ENCODE peak calls at places on chromosomes 16 and 17, in ten cellular contexts. X, C, U, J, D, L, O, W, M and P are unnamed samples.

GRCh38 chr16:68353366-68353765 is 42.5 kb downstream of the PRMT7 start:
- DNase-seq in L (no peak), W (no peak), D (no peak), M (no peak), X (no peak), O (no peak), U (no peak), J (no peak), C (no peak), P (no peak)

GRCh38 chr17:81037783-81038733 is 3.1 kb downstream of the BAIAP2 start:
- DNase-seq in W (peak), D (no peak), M (no peak), X (no peak), C (no peak), U (no peak), L (no peak), J (no peak), O (no peak), P (no peak)

GRCh38 chr17:35786941-35787432 is 8.5 kb downstream of the MMP28 start:
- DNase-seq in W (no peak), U (no peak), O (no peak), X (no peak), L (no peak), J (no peak), D (peak), M (no peak), C (no peak), P (no peak)

GRCh38 chr17:48194097-48194550 is 86.6 kb downstream of the SNX11 start:
- DNase-seq in O (peak), U (no peak), L (no peak), D (peak), M (peak), C (no peak), X (no peak), J (no peak), W (no peak), P (peak)

GRCh38 chr17:74008196-74008595 is 195.3 kb upstream of the RPL38 start:
- DNase-seq in M (no peak), J (no peak), L (peak), D (no peak), U (no peak), O (peak), X (peak), W (no peak), C (peak), P (peak)

GRCh38 chr17:75102385-75102821 is 7.4 kb upstream of the ARMC7 start:
- DNase-seq in D (no peak), M (no peak), C (peak), L (no peak), W (no peak), O (no peak), X (no peak), J (no peak), U (no peak), P (no peak)

GRCh38 chr16:54288592-54289241 is 2.1 kb upstream of the IRX3 start:
- DNase-seq in W (no peak), C (no peak), X (no peak), M (no peak), D (no peak), U (no peak), L (no peak), J (no peak), O (no peak), P (no peak)

GRCh38 chr16:27598226-27598625 is 48.3 kb downstream of the KATNIP start:
- DNase-seq in D (no peak), X (no peak), C (no peak), J (no peak), M (no peak), W (no peak), L (no peak), O (peak), U (no peak), P (no peak)

GRCh38 chr17:43068570-43069367 is 43.7 kb downstream of the RND2 start:
- DNase-seq in W (no peak), L (no peak), X (no peak), U (no peak), C (no peak), M (no peak), D (no peak), O (no peak), J (no peak), P (no peak)

GRCh38 chr16:54957403-54957802 is 26.7 kb downstream of the IRX5 start:
- DNase-seq in D (peak), L (no peak), X (no peak), U (no peak), J (peak), O (no peak), W (no peak), C (no peak), M (no peak), P (peak)

GRCh38 chr17:44940321-44940720 is 7.3 kb downstream of the KIF18B start:
- DNase-seq in O (no peak), X (no peak), L (no peak), J (no peak), C (no peak), U (no peak), M (no peak), W (no peak), D (peak), P (peak)

GRCh38 chr17:73384926-73385325 is 73.1 kb upstream of the CDC42EP4 start:
- DNase-seq in U (no peak), X (no peak), J (no peak), W (no peak), O (no peak), M (no peak), L (no peak), C (no peak), D (no peak), P (no peak)

GRCh38 chr16:53775821-53776431 is 72.0 kb downstream of the FTO start:
- DNase-seq in W (no peak), C (no peak), D (peak), X (no peak), L (no peak), J (no peak), M (no peak), U (no peak), O (peak), P (peak)

GRCh38 chr17:45783593-45784292 is 377 bp upstream of the CRHR1 start:
- DNase-seq in W (peak), U (no peak), D (no peak), C (peak), L (no peak), X (peak), O (no peak), M (no peak), J (no peak), P (peak)

GRCh38 chr16:694863-695354 is 4.7 kb upstream of the WDR24 start:
- DNase-seq in D (no peak), X (no peak), C (no peak), J (no peak), W (no peak), U (no peak), M (peak), L (no peak), O (no peak), P (no peak)

GRCh38 chr16:88619859-88620655 is 18.3 kb upstream of the IL17C start:
- DNase-seq in U (no peak), D (no peak), J (no peak), X (peak), C (no peak), O (no peak), W (no peak), L (no peak), M (peak), P (no peak)

GRCh38 chr17:2094891-2095535 is 40.1 kb downstream of the HIC1 start:
- DNase-seq in U (peak), M (no peak), D (no peak), C (peak), L (no peak), J (no peak), W (peak), X (no peak), O (peak), P (no peak)

GRCh38 chr16:57532251-57532625 is 4.1 kb downstream of the CCDC102A start:
- DNase-seq in L (no peak), X (no peak), M (no peak), C (no peak), D (no peak), U (no peak), O (no peak), J (no peak), W (peak), P (no peak)

GRCh38 chr17:50931003-50931878 is 65.1 kb upstream of the TOB1 start:
- DNase-seq in O (peak), J (no peak), L (no peak), D (peak), X (peak), U (peak), M (peak), W (peak), C (peak), P (peak)